ENCODE peak calls at places on chromosomes 11 and 22, in seven cellular contexts. One of them, this sample, is unnamed.

GRCh38 chr22:38401336-38402084 is 53.5 kb downstream of the KCNJ4 start:
- DNase-seq in foreskin keratinocyte: no peak
- DNase-seq in activated CD4-positive, alpha-beta T cell treated with anti-CD3 and anti-CD28 coated beads, Interleukin-2, amount 50 U/mL, for 24 hours: no peak
- DNase-seq in stimulated activated CD4-positive, alpha-beta T cell treated with anti-CD3 and anti-CD28 coated beads, Interleukin-12 subunit alpha, Interleukin-12 subunit beta, amount 100 ng/mL, for 24 hours: no peak
- DNase-seq in iPS-NIHi11: no peak
- DNase-seq in suprapubic skin: no peak
- DNase-seq in GM06990: no peak
- DNase-seq in this sample: no peak

GRCh38 chr22:36808611-36809344 is 8.1 kb downstream of the PVALB start:
- DNase-seq in foreskin keratinocyte: no peak
- DNase-seq in activated CD4-positive, alpha-beta T cell treated with anti-CD3 and anti-CD28 coated beads, Interleukin-2, amount 50 U/mL, for 24 hours: no peak
- DNase-seq in stimulated activated CD4-positive, alpha-beta T cell treated with anti-CD3 and anti-CD28 coated beads, Interleukin-12 subunit alpha, Interleukin-12 subunit beta, amount 100 ng/mL, for 24 hours: no peak
- DNase-seq in iPS-NIHi11: no peak
- DNase-seq in suprapubic skin: no peak
- DNase-seq in GM06990: no peak
- DNase-seq in this sample: no peak

GRCh38 chr11:60347084-60347797 is 20.2 kb downstream of the MS4A6E start:
- DNase-seq in foreskin keratinocyte: no peak
- DNase-seq in activated CD4-positive, alpha-beta T cell treated with anti-CD3 and anti-CD28 coated beads, Interleukin-2, amount 50 U/mL, for 24 hours: no peak
- DNase-seq in stimulated activated CD4-positive, alpha-beta T cell treated with anti-CD3 and anti-CD28 coated beads, Interleukin-12 subunit alpha, Interleukin-12 subunit beta, amount 100 ng/mL, for 24 hours: no peak
- DNase-seq in iPS-NIHi11: no peak
- DNase-seq in suprapubic skin: no peak
- DNase-seq in GM06990: no peak
- DNase-seq in this sample: no peak

GRCh38 chr11:22244986-22245592 is 52.2 kb downstream of the ANO5 start:
- DNase-seq in foreskin keratinocyte: peak
- DNase-seq in activated CD4-positive, alpha-beta T cell treated with anti-CD3 and anti-CD28 coated beads, Interleukin-2, amount 50 U/mL, for 24 hours: no peak
- DNase-seq in stimulated activated CD4-positive, alpha-beta T cell treated with anti-CD3 and anti-CD28 coated beads, Interleukin-12 subunit alpha, Interleukin-12 subunit beta, amount 100 ng/mL, for 24 hours: peak
- DNase-seq in iPS-NIHi11: peak
- DNase-seq in suprapubic skin: no peak
- DNase-seq in GM06990: no peak
- DNase-seq in this sample: peak

GRCh38 chr11:105862736-105863367 is 159.2 kb downstream of the MSANTD4 start:
- DNase-seq in foreskin keratinocyte: no peak
- DNase-seq in activated CD4-positive, alpha-beta T cell treated with anti-CD3 and anti-CD28 coated beads, Interleukin-2, amount 50 U/mL, for 24 hours: no peak
- DNase-seq in stimulated activated CD4-positive, alpha-beta T cell treated with anti-CD3 and anti-CD28 coated beads, Interleukin-12 subunit alpha, Interleukin-12 subunit beta, amount 100 ng/mL, for 24 hours: no peak
- DNase-seq in iPS-NIHi11: peak
- DNase-seq in suprapubic skin: no peak
- DNase-seq in GM06990: no peak
- DNase-seq in this sample: peak

GRCh38 chr11:32396331-32396730 is 39.0 kb downstream of the WT1 start:
- DNase-seq in foreskin keratinocyte: no peak
- DNase-seq in activated CD4-positive, alpha-beta T cell treated with anti-CD3 and anti-CD28 coated beads, Interleukin-2, amount 50 U/mL, for 24 hours: no peak
- DNase-seq in stimulated activated CD4-positive, alpha-beta T cell treated with anti-CD3 and anti-CD28 coated beads, Interleukin-12 subunit alpha, Interleukin-12 subunit beta, amount 100 ng/mL, for 24 hours: no peak
- DNase-seq in iPS-NIHi11: no peak
- DNase-seq in suprapubic skin: no peak
- DNase-seq in GM06990: no peak
- DNase-seq in this sample: no peak

GRCh38 chr11:61890536-61891330 is 612 bp downstream of the FADS3 start:
- DNase-seq in foreskin keratinocyte: no peak
- DNase-seq in activated CD4-positive, alpha-beta T cell treated with anti-CD3 and anti-CD28 coated beads, Interleukin-2, amount 50 U/mL, for 24 hours: no peak
- DNase-seq in stimulated activated CD4-positive, alpha-beta T cell treated with anti-CD3 and anti-CD28 coated beads, Interleukin-12 subunit alpha, Interleukin-12 subunit beta, amount 100 ng/mL, for 24 hours: no peak
- DNase-seq in iPS-NIHi11: no peak
- DNase-seq in suprapubic skin: peak
- DNase-seq in GM06990: no peak
- DNase-seq in this sample: peak

GRCh38 chr11:104841185-104841584 is 57.1 kb downstream of the CASP12 start:
- DNase-seq in foreskin keratinocyte: no peak
- DNase-seq in activated CD4-positive, alpha-beta T cell treated with anti-CD3 and anti-CD28 coated beads, Interleukin-2, amount 50 U/mL, for 24 hours: no peak
- DNase-seq in stimulated activated CD4-positive, alpha-beta T cell treated with anti-CD3 and anti-CD28 coated beads, Interleukin-12 subunit alpha, Interleukin-12 subunit beta, amount 100 ng/mL, for 24 hours: no peak
- DNase-seq in iPS-NIHi11: no peak
- DNase-seq in suprapubic skin: no peak
- DNase-seq in GM06990: no peak
- DNase-seq in this sample: no peak

GRCh38 chr11:69156673-69157155 is 979 bp downstream of the SMIM38 start:
- DNase-seq in foreskin keratinocyte: no peak
- DNase-seq in activated CD4-positive, alpha-beta T cell treated with anti-CD3 and anti-CD28 coated beads, Interleukin-2, amount 50 U/mL, for 24 hours: no peak
- DNase-seq in stimulated activated CD4-positive, alpha-beta T cell treated with anti-CD3 and anti-CD28 coated beads, Interleukin-12 subunit alpha, Interleukin-12 subunit beta, amount 100 ng/mL, for 24 hours: no peak
- DNase-seq in iPS-NIHi11: no peak
- DNase-seq in suprapubic skin: no peak
- DNase-seq in GM06990: no peak
- DNase-seq in this sample: peak

GRCh38 chr22:36818010-36818642 is 1.3 kb upstream of the PVALB start:
- DNase-seq in foreskin keratinocyte: no peak
- DNase-seq in activated CD4-positive, alpha-beta T cell treated with anti-CD3 and anti-CD28 coated beads, Interleukin-2, amount 50 U/mL, for 24 hours: no peak
- DNase-seq in stimulated activated CD4-positive, alpha-beta T cell treated with anti-CD3 and anti-CD28 coated beads, Interleukin-12 subunit alpha, Interleukin-12 subunit beta, amount 100 ng/mL, for 24 hours: no peak
- DNase-seq in iPS-NIHi11: no peak
- DNase-seq in suprapubic skin: no peak
- DNase-seq in GM06990: no peak
- DNase-seq in this sample: no peak

GRCh38 chr11:19625438-19625837 is 87.2 kb upstream of the NAV2 start:
- DNase-seq in foreskin keratinocyte: no peak
- DNase-seq in activated CD4-positive, alpha-beta T cell treated with anti-CD3 and anti-CD28 coated beads, Interleukin-2, amount 50 U/mL, for 24 hours: no peak
- DNase-seq in stimulated activated CD4-positive, alpha-beta T cell treated with anti-CD3 and anti-CD28 coated beads, Interleukin-12 subunit alpha, Interleukin-12 subunit beta, amount 100 ng/mL, for 24 hours: no peak
- DNase-seq in iPS-NIHi11: no peak
- DNase-seq in suprapubic skin: no peak
- DNase-seq in GM06990: no peak
- DNase-seq in this sample: no peak

GRCh38 chr11:116517584-116517983 is 255.2 kb downstream of the BUD13 start:
- DNase-seq in foreskin keratinocyte: no peak
- DNase-seq in activated CD4-positive, alpha-beta T cell treated with anti-CD3 and anti-CD28 coated beads, Interleukin-2, amount 50 U/mL, for 24 hours: no peak
- DNase-seq in stimulated activated CD4-positive, alpha-beta T cell treated with anti-CD3 and anti-CD28 coated beads, Interleukin-12 subunit alpha, Interleukin-12 subunit beta, amount 100 ng/mL, for 24 hours: no peak
- DNase-seq in iPS-NIHi11: no peak
- DNase-seq in suprapubic skin: no peak
- DNase-seq in GM06990: no peak
- DNase-seq in this sample: no peak

GRCh38 chr11:11372461-11372860 is 19.4 kb upstream of the CSNK2A3 start:
- DNase-seq in foreskin keratinocyte: no peak
- DNase-seq in activated CD4-positive, alpha-beta T cell treated with anti-CD3 and anti-CD28 coated beads, Interleukin-2, amount 50 U/mL, for 24 hours: no peak
- DNase-seq in stimulated activated CD4-positive, alpha-beta T cell treated with anti-CD3 and anti-CD28 coated beads, Interleukin-12 subunit alpha, Interleukin-12 subunit beta, amount 100 ng/mL, for 24 hours: no peak
- DNase-seq in iPS-NIHi11: no peak
- DNase-seq in suprapubic skin: no peak
- DNase-seq in GM06990: no peak
- DNase-seq in this sample: no peak

GRCh38 chr11:76689313-76689712 is 18.8 kb upstream of the LRRC32 start:
- DNase-seq in foreskin keratinocyte: no peak
- DNase-seq in activated CD4-positive, alpha-beta T cell treated with anti-CD3 and anti-CD28 coated beads, Interleukin-2, amount 50 U/mL, for 24 hours: no peak
- DNase-seq in stimulated activated CD4-positive, alpha-beta T cell treated with anti-CD3 and anti-CD28 coated beads, Interleukin-12 subunit alpha, Interleukin-12 subunit beta, amount 100 ng/mL, for 24 hours: no peak
- DNase-seq in iPS-NIHi11: no peak
- DNase-seq in suprapubic skin: no peak
- DNase-seq in GM06990: no peak
- DNase-seq in this sample: no peak

GRCh38 chr11:67283490-67283963 is 5.6 kb upstream of the ANKRD13D start:
- DNase-seq in foreskin keratinocyte: no peak
- DNase-seq in activated CD4-positive, alpha-beta T cell treated with anti-CD3 and anti-CD28 coated beads, Interleukin-2, amount 50 U/mL, for 24 hours: no peak
- DNase-seq in stimulated activated CD4-positive, alpha-beta T cell treated with anti-CD3 and anti-CD28 coated beads, Interleukin-12 subunit alpha, Interleukin-12 subunit beta, amount 100 ng/mL, for 24 hours: no peak
- DNase-seq in iPS-NIHi11: no peak
- DNase-seq in suprapubic skin: peak
- DNase-seq in GM06990: no peak
- DNase-seq in this sample: no peak

GRCh38 chr11:71488086-71488967 is 35.3 kb downstream of the NADSYN1 start:
- DNase-seq in foreskin keratinocyte: peak
- DNase-seq in activated CD4-positive, alpha-beta T cell treated with anti-CD3 and anti-CD28 coated beads, Interleukin-2, amount 50 U/mL, for 24 hours: no peak
- DNase-seq in stimulated activated CD4-positive, alpha-beta T cell treated with anti-CD3 and anti-CD28 coated beads, Interleukin-12 subunit alpha, Interleukin-12 subunit beta, amount 100 ng/mL, for 24 hours: no peak
- DNase-seq in iPS-NIHi11: no peak
- DNase-seq in suprapubic skin: no peak
- DNase-seq in GM06990: no peak
- DNase-seq in this sample: peak

GRCh38 chr22:42919199-42919598 is 62.1 kb upstream of the ARFGAP3 start:
- DNase-seq in foreskin keratinocyte: no peak
- DNase-seq in activated CD4-positive, alpha-beta T cell treated with anti-CD3 and anti-CD28 coated beads, Interleukin-2, amount 50 U/mL, for 24 hours: no peak
- DNase-seq in stimulated activated CD4-positive, alpha-beta T cell treated with anti-CD3 and anti-CD28 coated beads, Interleukin-12 subunit alpha, Interleukin-12 subunit beta, amount 100 ng/mL, for 24 hours: no peak
- DNase-seq in iPS-NIHi11: no peak
- DNase-seq in suprapubic skin: no peak
- DNase-seq in GM06990: no peak
- DNase-seq in this sample: no peak

GRCh38 chr11:76773921-76774361 is 9.2 kb upstream of the TSKU start:
- DNase-seq in foreskin keratinocyte: no peak
- DNase-seq in activated CD4-positive, alpha-beta T cell treated with anti-CD3 and anti-CD28 coated beads, Interleukin-2, amount 50 U/mL, for 24 hours: no peak
- DNase-seq in stimulated activated CD4-positive, alpha-beta T cell treated with anti-CD3 and anti-CD28 coated beads, Interleukin-12 subunit alpha, Interleukin-12 subunit beta, amount 100 ng/mL, for 24 hours: no peak
- DNase-seq in iPS-NIHi11: no peak
- DNase-seq in suprapubic skin: no peak
- DNase-seq in GM06990: no peak
- DNase-seq in this sample: no peak

GRCh38 chr22:50621948-50622722 is 5.8 kb downstream of the ARSA start:
- DNase-seq in foreskin keratinocyte: no peak
- DNase-seq in activated CD4-positive, alpha-beta T cell treated with anti-CD3 and anti-CD28 coated beads, Interleukin-2, amount 50 U/mL, for 24 hours: no peak
- DNase-seq in stimulated activated CD4-positive, alpha-beta T cell treated with anti-CD3 and anti-CD28 coated beads, Interleukin-12 subunit alpha, Interleukin-12 subunit beta, amount 100 ng/mL, for 24 hours: no peak
- DNase-seq in iPS-NIHi11: no peak
- DNase-seq in suprapubic skin: peak
- DNase-seq in GM06990: no peak
- DNase-seq in this sample: peak

GRCh38 chr11:114258696-114259095 is 37.5 kb upstream of the NNMT start:
- DNase-seq in foreskin keratinocyte: no peak
- DNase-seq in activated CD4-positive, alpha-beta T cell treated with anti-CD3 and anti-CD28 coated beads, Interleukin-2, amount 50 U/mL, for 24 hours: no peak
- DNase-seq in stimulated activated CD4-positive, alpha-beta T cell treated with anti-CD3 and anti-CD28 coated beads, Interleukin-12 subunit alpha, Interleukin-12 subunit beta, amount 100 ng/mL, for 24 hours: no peak
- DNase-seq in iPS-NIHi11: no peak
- DNase-seq in suprapubic skin: no peak
- DNase-seq in GM06990: no peak
- DNase-seq in this sample: peak

GRCh38 chr11:113715882-113716625 is 9.9 kb upstream of the TMPRSS5 start:
- DNase-seq in foreskin keratinocyte: no peak
- DNase-seq in activated CD4-positive, alpha-beta T cell treated with anti-CD3 and anti-CD28 coated beads, Interleukin-2, amount 50 U/mL, for 24 hours: no peak
- DNase-seq in stimulated activated CD4-positive, alpha-beta T cell treated with anti-CD3 and anti-CD28 coated beads, Interleukin-12 subunit alpha, Interleukin-12 subunit beta, amount 100 ng/mL, for 24 hours: no peak
- DNase-seq in iPS-NIHi11: no peak
- DNase-seq in suprapubic skin: no peak
- DNase-seq in GM06990: no peak
- DNase-seq in this sample: no peak

GRCh38 chr22:46063861-46064235 is 86.5 kb upstream of the PPARA start:
- DNase-seq in foreskin keratinocyte: no peak
- DNase-seq in activated CD4-positive, alpha-beta T cell treated with anti-CD3 and anti-CD28 coated beads, Interleukin-2, amount 50 U/mL, for 24 hours: no peak
- DNase-seq in stimulated activated CD4-positive, alpha-beta T cell treated with anti-CD3 and anti-CD28 coated beads, Interleukin-12 subunit alpha, Interleukin-12 subunit beta, amount 100 ng/mL, for 24 hours: no peak
- DNase-seq in iPS-NIHi11: no peak
- DNase-seq in suprapubic skin: peak
- DNase-seq in GM06990: no peak
- DNase-seq in this sample: no peak

GRCh38 chr11:86091566-86091965 is 22.7 kb upstream of the PICALM start:
- DNase-seq in foreskin keratinocyte: no peak
- DNase-seq in activated CD4-positive, alpha-beta T cell treated with anti-CD3 and anti-CD28 coated beads, Interleukin-2, amount 50 U/mL, for 24 hours: no peak
- DNase-seq in stimulated activated CD4-positive, alpha-beta T cell treated with anti-CD3 and anti-CD28 coated beads, Interleukin-12 subunit alpha, Interleukin-12 subunit beta, amount 100 ng/mL, for 24 hours: no peak
- DNase-seq in iPS-NIHi11: no peak
- DNase-seq in suprapubic skin: no peak
- DNase-seq in GM06990: no peak
- DNase-seq in this sample: no peak

GRCh38 chr22:40065981-40066380 is 71.2 kb downstream of the FAM83F start:
- DNase-seq in foreskin keratinocyte: no peak
- DNase-seq in activated CD4-positive, alpha-beta T cell treated with anti-CD3 and anti-CD28 coated beads, Interleukin-2, amount 50 U/mL, for 24 hours: no peak
- DNase-seq in stimulated activated CD4-positive, alpha-beta T cell treated with anti-CD3 and anti-CD28 coated beads, Interleukin-12 subunit alpha, Interleukin-12 subunit beta, amount 100 ng/mL, for 24 hours: no peak
- DNase-seq in iPS-NIHi11: no peak
- DNase-seq in suprapubic skin: no peak
- DNase-seq in GM06990: no peak
- DNase-seq in this sample: no peak

GRCh38 chr11:117259417-117259816 is 26.9 kb downstream of the RNF214 start:
- DNase-seq in foreskin keratinocyte: peak
- DNase-seq in activated CD4-positive, alpha-beta T cell treated with anti-CD3 and anti-CD28 coated beads, Interleukin-2, amount 50 U/mL, for 24 hours: no peak
- DNase-seq in stimulated activated CD4-positive, alpha-beta T cell treated with anti-CD3 and anti-CD28 coated beads, Interleukin-12 subunit alpha, Interleukin-12 subunit beta, amount 100 ng/mL, for 24 hours: no peak
- DNase-seq in iPS-NIHi11: no peak
- DNase-seq in suprapubic skin: no peak
- DNase-seq in GM06990: no peak
- DNase-seq in this sample: no peak

GRCh38 chr11:117443269-117444186 is 115.9 kb downstream of the CEP164 start:
- DNase-seq in foreskin keratinocyte: no peak
- DNase-seq in activated CD4-positive, alpha-beta T cell treated with anti-CD3 and anti-CD28 coated beads, Interleukin-2, amount 50 U/mL, for 24 hours: no peak
- DNase-seq in stimulated activated CD4-positive, alpha-beta T cell treated with anti-CD3 and anti-CD28 coated beads, Interleukin-12 subunit alpha, Interleukin-12 subunit beta, amount 100 ng/mL, for 24 hours: no peak
- DNase-seq in iPS-NIHi11: peak
- DNase-seq in suprapubic skin: no peak
- DNase-seq in GM06990: no peak
- DNase-seq in this sample: peak

GRCh38 chr22:24601217-24602104 is 1.5 kb upstream of the GGT1 start:
- DNase-seq in foreskin keratinocyte: no peak
- DNase-seq in activated CD4-positive, alpha-beta T cell treated with anti-CD3 and anti-CD28 coated beads, Interleukin-2, amount 50 U/mL, for 24 hours: no peak
- DNase-seq in stimulated activated CD4-positive, alpha-beta T cell treated with anti-CD3 and anti-CD28 coated beads, Interleukin-12 subunit alpha, Interleukin-12 subunit beta, amount 100 ng/mL, for 24 hours: no peak
- DNase-seq in iPS-NIHi11: no peak
- DNase-seq in suprapubic skin: peak
- DNase-seq in GM06990: no peak
- DNase-seq in this sample: no peak

GRCh38 chr11:134275534-134276395 is at the start of gene GLB1L3:
- DNase-seq in foreskin keratinocyte: peak
- DNase-seq in activated CD4-positive, alpha-beta T cell treated with anti-CD3 and anti-CD28 coated beads, Interleukin-2, amount 50 U/mL, for 24 hours: peak
- DNase-seq in stimulated activated CD4-positive, alpha-beta T cell treated with anti-CD3 and anti-CD28 coated beads, Interleukin-12 subunit alpha, Interleukin-12 subunit beta, amount 100 ng/mL, for 24 hours: peak
- DNase-seq in iPS-NIHi11: peak
- DNase-seq in suprapubic skin: no peak
- DNase-seq in GM06990: peak
- DNase-seq in this sample: peak

GRCh38 chr22:32904044-32904443 is 102.5 kb downstream of the TIMP3 start:
- DNase-seq in foreskin keratinocyte: no peak
- DNase-seq in activated CD4-positive, alpha-beta T cell treated with anti-CD3 and anti-CD28 coated beads, Interleukin-2, amount 50 U/mL, for 24 hours: no peak
- DNase-seq in stimulated activated CD4-positive, alpha-beta T cell treated with anti-CD3 and anti-CD28 coated beads, Interleukin-12 subunit alpha, Interleukin-12 subunit beta, amount 100 ng/mL, for 24 hours: no peak
- DNase-seq in iPS-NIHi11: peak
- DNase-seq in suprapubic skin: no peak
- DNase-seq in GM06990: no peak
- DNase-seq in this sample: no peak

GRCh38 chr22:26617251-26618199 is at the start of gene CRYBB1:
- DNase-seq in foreskin keratinocyte: no peak
- DNase-seq in activated CD4-positive, alpha-beta T cell treated with anti-CD3 and anti-CD28 coated beads, Interleukin-2, amount 50 U/mL, for 24 hours: no peak
- DNase-seq in stimulated activated CD4-positive, alpha-beta T cell treated with anti-CD3 and anti-CD28 coated beads, Interleukin-12 subunit alpha, Interleukin-12 subunit beta, amount 100 ng/mL, for 24 hours: no peak
- DNase-seq in iPS-NIHi11: peak
- DNase-seq in suprapubic skin: no peak
- DNase-seq in GM06990: no peak
- DNase-seq in this sample: no peak

GRCh38 chr11:69445131-69445470 is 36.4 kb upstream of the LINC01488 start:
- DNase-seq in foreskin keratinocyte: no peak
- DNase-seq in activated CD4-positive, alpha-beta T cell treated with anti-CD3 and anti-CD28 coated beads, Interleukin-2, amount 50 U/mL, for 24 hours: no peak
- DNase-seq in stimulated activated CD4-positive, alpha-beta T cell treated with anti-CD3 and anti-CD28 coated beads, Interleukin-12 subunit alpha, Interleukin-12 subunit beta, amount 100 ng/mL, for 24 hours: no peak
- DNase-seq in iPS-NIHi11: no peak
- DNase-seq in suprapubic skin: no peak
- DNase-seq in GM06990: no peak
- DNase-seq in this sample: no peak

GRCh38 chr11:58513747-58514367 is 6.0 kb upstream of the OR5B21 start:
- DNase-seq in foreskin keratinocyte: no peak
- DNase-seq in activated CD4-positive, alpha-beta T cell treated with anti-CD3 and anti-CD28 coated beads, Interleukin-2, amount 50 U/mL, for 24 hours: no peak
- DNase-seq in stimulated activated CD4-positive, alpha-beta T cell treated with anti-CD3 and anti-CD28 coated beads, Interleukin-12 subunit alpha, Interleukin-12 subunit beta, amount 100 ng/mL, for 24 hours: no peak
- DNase-seq in iPS-NIHi11: peak
- DNase-seq in suprapubic skin: no peak
- DNase-seq in GM06990: no peak
- DNase-seq in this sample: no peak

This sample was measured in GM13976.